ENCODE peak calls at places on chromosomes 7 and 10, in nine cellular contexts. L is colonic mucosa, K is A673, Z is left ventricle myocardium inferior, Q is tibial nerve, T is HL-60, R is endodermal cell, G is fibroblast of lung, J is brain microvascular endothelial cell. D is an unnamed sample.

GRCh38 chr7:70631732-70632131 is 500.2 kb upstream of the GALNT17 start:
- DNase-seq in L (no peak), K (no peak), Z (no peak), Q (no peak), T (no peak), R (peak; percentile 86), G (no peak), J (no peak), D (no peak)

GRCh38 chr10:63767512-63767911 is 246.3 kb downstream of the REEP3 start:
- DNase-seq in L (no peak), K (peak; percentile 71), Z (no peak), Q (no peak), T (no peak), R (no peak), G (peak; percentile 55), J (peak; percentile 34), D (no peak)

GRCh38 chr7:139870406-139870805 is 41.3 kb downstream of the TBXAS1 start:
- DNase-seq in L (no peak), K (no peak), Z (no peak), Q (no peak), T (no peak), R (no peak), G (peak; percentile 71), J (no peak), D (no peak)

GRCh38 chr7:108824840-108825540 is 255.3 kb downstream of the DNAJB9 start:
- DNase-seq in L (no peak), K (peak; percentile 91), Z (no peak), Q (no peak), T (no peak), R (peak; percentile 77), G (peak; percentile 66), J (peak; percentile 94), D (no peak)

GRCh38 chr10:74645681-74646080 is 180.7 kb upstream of the KAT6B start:
- DNase-seq in L (no peak), K (no peak), Z (no peak), Q (no peak), T (no peak), R (no peak), G (no peak), J (no peak), D (no peak)

GRCh38 chr10:123614888-123615287 is 51.3 kb upstream of the GPR26 start:
- DNase-seq in L (peak; percentile 70), K (peak; percentile 53), Z (peak; percentile 46), Q (peak; percentile 41), T (peak; percentile 39), R (peak; percentile 97), G (peak; percentile 18), J (peak; percentile 31), D (peak; percentile 63)

GRCh38 chr7:4692055-4692454 is 10.0 kb downstream of the FOXK1 start:
- DNase-seq in L (no peak), K (no peak), Z (no peak), Q (no peak), T (no peak), R (no peak), G (peak; percentile 45), J (no peak), D (no peak)

GRCh38 chr10:43136995-43137700 is 1.1 kb upstream of the CSGALNACT2 start:
- DNase-seq in L (no peak), K (no peak), Z (no peak), Q (no peak), T (no peak), R (no peak), G (peak; percentile 44), J (no peak), D (no peak)

GRCh38 chr10:31034041-31034918 is 2.6 kb upstream of the ZNF438 start:
- DNase-seq in L (no peak), K (no peak), Z (no peak), Q (no peak), T (no peak), R (no peak), G (peak; percentile 97), J (peak; percentile 86), D (no peak)

GRCh38 chr7:151070573-151070960 is 10.0 kb downstream of the FASTK start:
- DNase-seq in L (no peak), K (no peak), Z (no peak), Q (no peak), T (no peak), R (no peak), G (no peak), J (no peak), D (no peak)

GRCh38 chr7:77330169-77330882 is 85.8 kb downstream of the GSAP start:
- DNase-seq in L (no peak), K (peak; percentile 97), Z (no peak), Q (no peak), T (peak; percentile 80), R (no peak), G (no peak), J (no peak), D (no peak)

GRCh38 chr7:77327067-77327931 is 88.8 kb downstream of the GSAP start:
- DNase-seq in L (no peak), K (no peak), Z (peak; percentile 47), Q (no peak), T (peak; percentile 99), R (no peak), G (peak; percentile 84), J (peak; percentile 72), D (no peak)

GRCh38 chr7:77328669-77329068 is 87.5 kb downstream of the GSAP start:
- DNase-seq in L (no peak), K (no peak), Z (no peak), Q (no peak), T (no peak), R (no peak), G (peak; percentile 68), J (no peak), D (no peak)

GRCh38 chr7:77327932-77328628 is 88.1 kb downstream of the GSAP start:
- DNase-seq in L (no peak), K (no peak), Z (peak; percentile 23), Q (no peak), T (peak; percentile 76), R (no peak), G (no peak), J (no peak), D (no peak)

GRCh38 chr7:77329466-77330168 is 86.5 kb downstream of the GSAP start:
- DNase-seq in L (no peak), K (no peak), Z (no peak), Q (no peak), T (no peak), R (no peak), G (no peak), J (no peak), D (no peak)
- H3K27ac ChIP-seq in L (no peak overlapping the region), K (peak overlapping the region; percentile 64), Z (peak overlapping the region; percentile 74), Q (no peak overlapping the region), T (peak overlapping the region; percentile 88), R (no peak overlapping the region), G (no peak overlapping the region), J (no peak overlapping the region), D (peak overlapping the region; percentile 5)

DNA sequence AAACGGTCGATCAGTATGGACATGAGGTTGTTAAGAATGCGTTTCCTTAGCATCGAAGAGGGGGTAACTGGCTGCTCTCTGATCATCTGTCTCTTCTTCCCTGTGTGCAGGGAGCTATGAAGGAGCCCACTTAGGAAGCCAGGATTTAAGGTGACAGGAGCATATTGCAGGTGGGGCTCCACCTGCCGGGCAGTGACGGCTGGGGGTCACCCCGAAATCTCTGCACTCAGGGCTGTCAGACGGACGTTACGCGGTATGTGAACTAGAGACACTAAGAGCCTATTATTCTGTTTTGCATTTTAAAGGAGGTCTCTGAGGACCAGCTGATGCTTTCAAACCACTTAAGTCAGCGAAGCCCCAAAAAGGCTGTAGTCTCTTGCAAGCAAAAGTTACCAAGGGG is 64.4 kb downstream of the CARD11 start:
- DNase-seq in L (no peak), K (no peak), Z (no peak), Q (no peak), T (no peak), R (no peak), G (no peak), J (no peak), D (peak; percentile 65)
- H3K4me3 ChIP-seq in L (no peak overlapping the region), K (no peak overlapping the region), Z (no peak overlapping the region), Q (peak overlapping the region; percentile 18), T (no peak overlapping the region), R (peak overlapping the region; percentile 64), G (no peak overlapping the region), J (no peak overlapping the region), D (peak overlapping the region; percentile 4)

DNA sequence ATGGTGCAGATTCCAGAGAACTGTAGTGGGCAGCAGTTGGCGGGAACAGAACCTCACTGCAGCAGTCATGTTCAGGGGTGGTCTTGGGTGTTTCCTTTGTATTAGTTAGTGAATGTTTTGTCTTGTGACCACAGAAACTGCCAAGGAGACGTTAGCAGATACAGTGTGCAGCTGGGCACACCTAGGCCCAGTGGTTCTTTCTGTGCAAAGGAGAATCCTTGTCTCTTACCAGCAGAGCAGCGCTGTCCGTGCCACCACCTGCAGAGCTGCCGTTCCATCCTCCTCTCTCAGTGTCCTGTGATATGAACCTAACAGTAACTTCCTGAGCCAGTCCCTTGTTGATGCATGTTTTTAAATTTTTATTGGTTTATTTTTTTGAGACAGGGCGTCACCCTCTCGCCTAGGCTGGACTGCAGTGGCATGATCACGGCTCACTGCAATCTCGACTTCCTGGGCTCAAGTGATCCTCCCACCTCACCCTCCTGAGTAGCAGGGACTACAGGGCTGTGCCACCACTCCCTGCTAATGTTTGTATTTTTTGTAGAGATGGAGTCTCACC is 60.6 kb downstream of the WDR37 start:
- DNase-seq in L (no peak), K (no peak), Z (no peak), Q (no peak), T (no peak), R (peak; percentile 31), G (no peak), J (no peak), D (no peak)
- H3K27ac ChIP-seq in L (peak overlapping the region; percentile 18), K (no peak overlapping the region), Z (no peak overlapping the region), Q (no peak overlapping the region), T (no peak overlapping the region), R (no peak overlapping the region), G (no peak overlapping the region), J (no peak overlapping the region), D (no peak overlapping the region)

GRCh38 chr7:134530460-134530859 is 3.1 kb downstream of the AKR1B10 start:
- DNase-seq in L (no peak), K (no peak), Z (no peak), Q (no peak), T (no peak), R (peak; percentile 3), G (no peak), J (no peak), D (no peak)

GRCh38 chr7:134528749-134529148 is 1.4 kb downstream of the AKR1B10 start:
- DNase-seq in L (no peak), K (no peak), Z (no peak), Q (no peak), T (no peak), R (no peak), G (no peak), J (no peak), D (no peak)

GRCh38 chr7:134533288-134533771 is 6.0 kb downstream of the AKR1B10 start:
- DNase-seq in L (no peak), K (no peak), Z (no peak), Q (no peak), T (no peak), R (peak; percentile 22), G (peak; percentile 37), J (no peak), D (no peak)

GRCh38 chr7:134532155-134533089 is 5.1 kb downstream of the AKR1B10 start:
- DNase-seq in L (peak; percentile 90), K (no peak), Z (no peak), Q (no peak), T (no peak), R (peak; percentile 11), G (no peak), J (no peak), D (peak; percentile 73)

DNA sequence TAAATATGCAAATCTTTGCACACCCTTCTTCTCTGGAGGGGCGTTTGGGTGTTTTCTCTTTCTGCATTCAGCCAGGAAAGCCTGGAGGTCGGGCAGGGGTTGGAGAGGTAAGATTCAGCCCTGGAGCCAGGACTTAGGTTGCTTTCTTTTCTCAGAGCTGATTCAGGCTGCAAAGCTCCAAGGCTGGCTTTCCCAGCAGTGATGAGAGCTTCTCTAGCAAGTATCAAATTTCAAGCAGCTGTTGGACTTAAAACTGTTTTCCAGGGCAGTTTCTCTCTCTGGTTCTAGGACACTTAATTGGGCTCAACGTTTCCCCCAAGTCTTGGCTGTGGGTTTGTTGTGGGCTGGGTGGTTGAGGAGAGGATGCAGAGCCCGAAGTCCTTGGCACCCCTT is 608 bp downstream of the AKR1B10 start:
- DNase-seq in L (no peak), K (peak; percentile 15), Z (no peak), Q (no peak), T (no peak), R (no peak), G (peak; percentile 81), J (peak; percentile 64), D (no peak)
- H3K4me3 ChIP-seq in L (peak overlapping the region; percentile 33), K (no peak overlapping the region), Z (no peak overlapping the region), Q (peak overlapping the region; percentile 15), T (no peak overlapping the region), R (no peak overlapping the region), G (no peak overlapping the region), J (no peak overlapping the region), D (peak overlapping the region; percentile 30)

D was measured in Peyer's patch.